ENCODE peak calls at places on chromosomes 6 and 20, in four cellular contexts. One of them, this sample, is unnamed. For H3K36me3 and H3K4me1, the result is how much of the 10 kb centered on the place peaks cover.

GRCh38 chr6:56667336-56667735 is 24.6 kb upstream of the DST start:
- DNase-seq in fibroblast of lung: no peak
- DNase-seq in heart right ventricle: no peak
- DNase-seq in adipocyte: no peak
- DNase-seq in this sample: no peak

GRCh38 chr20:58538752-58539151 is 23.6 kb upstream of the APCDD1L start:
- DNase-seq in heart right ventricle: no peak
- DNase-seq in fibroblast of lung: no peak
- DNase-seq in adipocyte: no peak
- DNase-seq in this sample: no peak

GRCh38 chr6:124076336-124077048 is 272.8 kb downstream of the NKAIN2 start:
- DNase-seq in heart right ventricle: no peak
- DNase-seq in fibroblast of lung: no peak
- DNase-seq in adipocyte: no peak
- DNase-seq in this sample: no peak

GRCh38 chr6:84764332-84765049 is at the start of gene TBX18:
- DNase-seq in fibroblast of lung: peak
- DNase-seq in adipocyte: peak
- DNase-seq in heart right ventricle: peak
- DNase-seq in this sample: peak

GRCh38 chr6:127366281-127367022 is 23.0 kb upstream of the ECHDC1 start:
- DNase-seq in fibroblast of lung: peak
- DNase-seq in adipocyte: peak
- DNase-seq in heart right ventricle: no peak
- DNase-seq in this sample: no peak

GRCh38 chr20:49381558-49382493 is 100.6 kb downstream of the KCNB1 start:
- DNase-seq in fibroblast of lung: peak
- DNase-seq in heart right ventricle: peak
- DNase-seq in adipocyte: peak
- DNase-seq in this sample: no peak

GRCh38 chr20:36344517-36345132 is 38.5 kb downstream of the DLGAP4 start:
- DNase-seq in heart right ventricle: no peak
- DNase-seq in fibroblast of lung: peak
- DNase-seq in adipocyte: peak
- DNase-seq in this sample: peak

GRCh38 chr6:38806833-38807232 is 91.7 kb downstream of the DNAH8 start:
- DNase-seq in heart right ventricle: no peak
- DNase-seq in fibroblast of lung: no peak
- DNase-seq in adipocyte: no peak
- DNase-seq in this sample: no peak

GRCh38 chr6:26454641-26455040 is 3.1 kb upstream of the BTN2A1 start:
- DNase-seq in fibroblast of lung: peak
- DNase-seq in heart right ventricle: no peak
- DNase-seq in adipocyte: no peak
- DNase-seq in this sample: no peak

GRCh38 chr20:34190262-34190661 is 51.0 kb upstream of the ASIP start:
- DNase-seq in heart right ventricle: no peak
- DNase-seq in adipocyte: no peak
- DNase-seq in fibroblast of lung: no peak
- DNase-seq in this sample: no peak

DNA sequence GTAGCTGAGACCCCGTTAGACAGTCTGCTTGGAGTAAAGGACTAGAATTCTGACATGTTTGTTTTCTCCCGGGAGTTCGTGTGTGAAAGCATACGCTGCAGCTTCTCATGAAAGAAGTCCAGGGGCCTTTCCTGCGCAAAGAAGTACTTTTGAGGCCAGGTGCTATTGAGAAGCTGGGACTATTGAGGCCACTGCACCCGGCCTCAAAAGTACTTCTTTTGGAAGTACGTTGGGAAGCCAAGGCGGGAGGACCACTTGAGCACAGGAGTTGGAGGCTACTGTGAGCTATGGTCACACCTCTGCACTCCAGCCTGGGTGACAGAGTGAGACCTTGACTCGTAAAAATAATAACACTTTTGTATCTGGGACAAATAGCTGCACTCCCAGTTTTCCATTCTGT is 12.5 kb downstream of the STK35 start:
- DNase-seq in adipocyte: no peak
- DNase-seq in fibroblast of lung: no peak
- DNase-seq in heart right ventricle: no peak
- DNase-seq in this sample: no peak
- H3K36me3 ChIP-seq in adipocyte: under half
- H3K36me3 ChIP-seq in fibroblast of lung: under half
- H3K36me3 ChIP-seq in heart right ventricle: under half
- H3K36me3 ChIP-seq in this sample: half or more

GRCh38 chr6:52157301-52157930 is 28.8 kb upstream of the IL17A start:
- DNase-seq in adipocyte: peak
- DNase-seq in fibroblast of lung: no peak
- DNase-seq in heart right ventricle: no peak
- DNase-seq in this sample: no peak
- H3K4me1 ChIP-seq in adipocyte: under half
- H3K4me1 ChIP-seq in fibroblast of lung: under half
- H3K4me1 ChIP-seq in heart right ventricle: under half
- H3K4me1 ChIP-seq in this sample: under half

DNA sequence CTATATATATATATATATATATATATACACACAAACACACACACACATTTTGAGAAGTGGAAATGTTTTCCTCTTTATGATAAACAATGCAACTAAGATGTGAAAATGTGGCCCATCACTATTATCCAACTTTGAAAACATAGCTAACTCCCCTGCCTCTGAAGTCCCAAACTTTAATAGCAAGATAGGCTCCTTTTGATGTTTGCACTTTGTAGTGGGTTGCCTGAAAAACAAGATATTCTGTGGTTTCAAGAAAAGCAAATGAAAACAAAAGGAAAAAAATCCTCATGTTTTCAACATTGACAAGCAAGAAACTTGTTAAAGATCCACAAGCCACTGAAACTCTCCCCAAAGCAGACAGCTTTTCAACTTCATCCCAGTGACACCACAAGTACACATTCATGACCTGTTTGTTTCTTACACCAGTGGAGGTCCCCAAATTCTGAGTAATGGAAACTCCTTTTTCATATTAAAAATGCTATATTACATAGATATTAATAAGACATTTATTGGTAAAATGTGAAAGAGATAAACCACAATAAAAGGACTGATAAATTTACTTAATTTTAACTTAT is 90.0 kb downstream of the IPCEF1 start:
- DNase-seq in heart right ventricle: no peak
- DNase-seq in fibroblast of lung: no peak
- DNase-seq in adipocyte: no peak
- DNase-seq in this sample: no peak
- H3K36me3 ChIP-seq in heart right ventricle: under half
- H3K36me3 ChIP-seq in fibroblast of lung: under half
- H3K36me3 ChIP-seq in adipocyte: under half
- H3K36me3 ChIP-seq in this sample: under half

DNA sequence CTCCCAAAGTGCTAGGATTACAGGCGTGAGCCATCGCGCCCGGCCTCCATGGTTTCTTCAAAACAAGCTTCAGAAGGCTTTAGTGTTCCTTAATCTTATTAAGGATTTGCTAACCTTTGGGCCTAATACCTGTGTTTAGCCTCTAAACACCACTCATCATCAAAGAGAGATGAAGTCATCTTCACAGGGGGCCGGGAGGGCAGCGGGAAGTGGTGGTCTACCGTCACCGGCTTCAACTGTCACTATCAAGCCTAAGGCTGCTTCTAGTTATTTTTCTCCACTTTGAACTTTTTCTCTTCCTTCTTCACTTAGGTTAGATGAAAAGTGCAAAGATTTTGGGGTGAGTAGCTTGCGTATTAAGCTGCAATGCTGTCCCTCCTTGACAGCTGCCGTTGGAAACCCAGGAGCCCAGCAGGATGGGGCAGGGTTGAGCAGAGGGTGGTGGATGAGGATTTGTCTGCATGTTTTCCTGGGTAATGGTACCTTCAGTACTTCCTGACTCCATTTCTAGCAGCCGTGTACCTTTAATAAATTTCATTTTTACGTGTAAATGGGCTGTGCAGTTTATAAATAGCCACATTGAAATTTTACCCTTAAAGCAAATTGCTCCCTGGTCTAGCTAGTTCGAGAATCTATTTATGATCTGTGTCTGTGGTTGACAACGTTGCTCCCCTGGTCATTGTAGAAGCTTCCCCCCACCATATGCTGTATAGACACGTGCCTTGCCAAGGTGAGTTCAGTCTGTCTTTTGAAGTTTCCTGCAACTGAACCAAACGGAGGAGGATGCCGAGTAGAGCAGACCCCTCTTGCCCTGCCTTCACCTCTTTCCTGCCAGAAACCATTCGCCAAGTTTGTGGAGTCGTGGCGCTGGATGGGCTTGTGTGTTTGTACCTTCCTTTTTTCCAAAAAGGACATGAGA is 64.8 kb downstream of the SYNJ2 start:
- DNase-seq in heart right ventricle: no peak
- DNase-seq in fibroblast of lung: no peak
- DNase-seq in adipocyte: no peak
- DNase-seq in this sample: no peak
- H3K4me1 ChIP-seq in heart right ventricle: under half
- H3K4me1 ChIP-seq in fibroblast of lung: under half
- H3K4me1 ChIP-seq in adipocyte: under half
- H3K4me1 ChIP-seq in this sample: under half